ENCODE peak calls at places on chromosomes 7 and 10, in six cellular contexts. M is GM23248, E is GM23338, H is MM.1S, R is OCI-LY7, D is HCT116. S is an unnamed sample.

GRCh38 chr10:93493162-93493561 is 3.2 kb upstream of the CEP55 start:
- DNase-seq in M (no peak), E (peak), H (no peak), D (no peak), R (no peak), S (no peak)

GRCh38 chr7:2493205-2493604 is 17.0 kb upstream of the GRIFIN start:
- DNase-seq in H (no peak), M (peak), R (no peak), D (no peak), E (no peak), S (no peak)

GRCh38 chr7:70355591-70356323 is 757.5 kb downstream of the AUTS2 start:
- DNase-seq in E (peak), D (no peak), M (no peak), R (no peak), H (no peak), S (peak)

GRCh38 chr10:2914741-2915140 is 152.6 kb upstream of the PFKP start:
- DNase-seq in H (no peak), R (no peak), E (no peak), D (no peak), M (no peak), S (no peak)

GRCh38 chr10:19815478-19816419 is 483 bp upstream of the PLXDC2 start:
- DNase-seq in E (peak), R (no peak), H (peak), M (peak), D (no peak), S (peak)

GRCh38 chr10:60387531-60387930 is 2.1 kb downstream of the ANK3 start:
- DNase-seq in R (no peak), H (no peak), M (no peak), E (no peak), D (no peak), S (no peak)

GRCh38 chr10:7408003-7408493 is 2.8 kb downstream of the SFMBT2 start:
- DNase-seq in D (no peak), R (no peak), E (peak), M (peak), H (no peak), S (peak)

GRCh38 chr10:45464958-45465567 is 91.0 kb downstream of the ALOX5 start:
- DNase-seq in D (peak), H (peak), R (peak), E (peak), M (peak), S (peak)

GRCh38 chr7:74365320-74366022 is 76.3 kb downstream of the CLIP2 start:
- DNase-seq in M (peak), E (peak), H (peak), R (peak), D (peak), S (peak)

GRCh38 chr7:92835140-92835850 is 1.1 kb downstream of the CDK6 start:
- DNase-seq in R (peak), E (peak), D (peak), H (peak), M (peak), S (peak)

GRCh38 chr7:33591481-33591880 is 313.9 kb upstream of the BMPER start:
- DNase-seq in H (no peak), R (no peak), M (peak), E (no peak), D (no peak), S (no peak)

GRCh38 chr10:105473170-105473569 is 832.1 kb downstream of the SORCS3 start:
- DNase-seq in E (no peak), R (no peak), M (no peak), H (no peak), D (no peak), S (no peak)

GRCh38 chr10:23314835-23315239 is 29.8 kb downstream of the C10orf67 start:
- DNase-seq in R (peak), D (peak), E (peak), H (peak), M (peak), S (peak)

GRCh38 chr10:43407148-43407575 is 1.8 kb downstream of the HNRNPF start:
- DNase-seq in E (peak), M (peak), H (peak), D (no peak), R (peak), S (peak)

GRCh38 chr7:12726908-12727307 is 39.5 kb downstream of the ARL4A start:
- DNase-seq in M (no peak), H (no peak), E (no peak), D (no peak), R (no peak), S (no peak)

GRCh38 chr10:31134303-31134928 is 102.8 kb upstream of the ZNF438 start:
- DNase-seq in E (peak), D (no peak), M (peak), H (no peak), R (no peak), S (no peak)

GRCh38 chr7:7970113-7970619 is 1.6 kb downstream of the GLCCI1 start:
- DNase-seq in M (peak), E (peak), H (no peak), D (no peak), R (peak), S (peak)

GRCh38 chr7:50212666-50213621 is 91.6 kb upstream of the IKZF1 start:
- DNase-seq in D (no peak), R (peak), E (no peak), H (no peak), M (no peak), S (no peak)

GRCh38 chr7:135160098-135160857 is 10.2 kb downstream of the CYREN start:
- DNase-seq in D (no peak), R (peak), M (peak), E (no peak), H (peak), S (no peak)

GRCh38 chr10:47137311-47137851 is 162.6 kb upstream of the GDF10 start:
- DNase-seq in H (no peak), M (peak), D (peak), R (no peak), E (no peak), S (no peak)

GRCh38 chr7:42262907-42263466 is 26.0 kb upstream of the GLI3 start:
- DNase-seq in H (no peak), E (peak), D (no peak), R (no peak), M (peak), S (peak)

GRCh38 chr7:1111156-1111555 is 23.2 kb downstream of the GPER1 start:
- DNase-seq in H (no peak), E (no peak), R (no peak), D (no peak), M (no peak), S (no peak)

GRCh38 chr7:48011952-48012351 is 17.0 kb downstream of the SUN3 start:
- DNase-seq in E (no peak), D (no peak), H (no peak), R (no peak), M (no peak), S (no peak)

GRCh38 chr7:50838675-50839377 is 56.1 kb upstream of the GRB10 start:
- DNase-seq in D (no peak), E (no peak), M (peak), H (no peak), R (no peak), S (no peak)

DNA sequence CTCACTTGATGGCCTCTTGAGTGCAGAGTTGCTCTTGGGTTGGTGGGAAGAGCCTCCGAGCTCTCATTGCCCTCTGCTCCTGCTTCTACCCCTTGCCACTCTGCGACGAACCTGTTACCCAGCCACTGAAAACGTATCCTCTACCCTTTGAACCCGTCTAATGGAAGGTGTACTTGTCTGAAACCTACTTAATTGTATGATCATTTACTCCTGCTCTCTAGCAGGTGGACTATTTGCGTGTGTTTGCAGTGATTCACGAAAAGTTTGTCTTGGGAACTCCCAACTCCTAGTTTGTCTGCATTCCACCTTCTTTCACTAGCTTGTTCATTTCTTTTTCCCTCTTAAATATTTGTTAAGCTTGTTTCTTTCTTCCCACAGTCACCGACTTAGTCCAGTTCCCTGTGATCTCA is 503 bp downstream of the CROT start:
- DNase-seq in M (peak), D (no peak), E (no peak), H (no peak), R (no peak), S (peak)
- TF ChIP-seq EZH2phosphoT487 in M (no peak), D (no peak), E (no peak), H (no peak), R (no peak), S (no peak)

DNA sequence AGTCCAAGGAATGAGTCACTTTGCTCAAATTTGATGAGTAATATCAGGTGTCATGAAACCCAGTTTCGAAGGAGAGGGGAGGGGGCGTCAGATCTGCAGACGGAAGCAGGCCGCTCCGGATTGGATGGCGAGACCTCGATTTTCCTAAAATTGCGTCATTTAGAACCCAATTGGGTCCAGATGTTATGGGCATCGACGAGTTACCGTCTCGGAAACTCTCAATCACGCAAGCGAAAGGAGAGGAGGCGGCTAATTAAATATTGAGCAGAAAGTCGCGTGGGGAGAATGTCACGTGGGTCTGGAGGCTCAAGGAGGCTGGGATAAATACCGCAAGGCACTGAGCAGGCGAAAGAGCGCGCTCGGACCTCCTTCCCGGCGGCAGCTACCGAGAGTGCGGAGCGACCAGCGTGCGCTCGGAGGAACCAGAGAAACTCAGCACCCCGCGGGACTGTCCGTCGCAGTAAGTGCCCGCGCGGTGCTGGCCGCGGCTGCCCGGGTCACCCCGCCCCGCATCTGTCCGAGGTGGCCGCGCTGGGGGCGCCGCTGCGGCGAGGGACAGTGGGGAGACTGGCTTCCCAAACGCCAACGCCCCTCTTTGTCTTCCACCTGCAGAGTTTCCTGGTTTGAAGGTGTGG is at the start of gene TAC1:
- DNase-seq in E (peak), D (no peak), H (no peak), M (peak), R (no peak), S (peak)
- TF ChIP-seq EZH2phosphoT487 in E (peak), D (no peak), H (no peak), M (no peak), R (no peak), S (peak)

DNA sequence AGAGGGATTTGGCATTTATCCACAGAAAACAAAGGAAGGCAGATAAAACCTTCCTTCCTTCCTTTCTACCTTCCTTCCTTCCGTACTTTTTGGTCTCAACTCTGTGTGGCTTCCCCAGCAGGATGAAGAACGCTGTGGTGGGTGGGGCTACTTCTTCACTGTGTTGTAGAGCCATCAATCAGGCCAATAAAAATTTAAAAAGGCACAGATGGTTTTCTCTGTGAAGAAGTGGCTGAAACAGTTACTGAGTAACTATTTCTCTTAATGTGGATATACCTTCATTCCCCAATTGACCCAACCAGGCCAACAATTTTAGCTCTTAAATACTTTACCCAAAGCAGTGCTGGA is 75.8 kb downstream of the ZNF92 start:
- DNase-seq in D (no peak), M (no peak), R (no peak), H (no peak), E (no peak), S (no peak)
- TF ChIP-seq EZH2phosphoT487 in D (no peak), M (no peak), R (no peak), H (no peak), E (no peak), S (no peak)

GRCh38 chr7:158683541-158683940 is 21.1 kb downstream of the NCAPG2 start:
- DNase-seq in D (no peak), M (no peak), E (no peak), H (no peak), R (no peak), S (no peak)
- TF ChIP-seq EZH2phosphoT487 in D (no peak), M (no peak), E (no peak), H (no peak), R (no peak), S (no peak)

DNA sequence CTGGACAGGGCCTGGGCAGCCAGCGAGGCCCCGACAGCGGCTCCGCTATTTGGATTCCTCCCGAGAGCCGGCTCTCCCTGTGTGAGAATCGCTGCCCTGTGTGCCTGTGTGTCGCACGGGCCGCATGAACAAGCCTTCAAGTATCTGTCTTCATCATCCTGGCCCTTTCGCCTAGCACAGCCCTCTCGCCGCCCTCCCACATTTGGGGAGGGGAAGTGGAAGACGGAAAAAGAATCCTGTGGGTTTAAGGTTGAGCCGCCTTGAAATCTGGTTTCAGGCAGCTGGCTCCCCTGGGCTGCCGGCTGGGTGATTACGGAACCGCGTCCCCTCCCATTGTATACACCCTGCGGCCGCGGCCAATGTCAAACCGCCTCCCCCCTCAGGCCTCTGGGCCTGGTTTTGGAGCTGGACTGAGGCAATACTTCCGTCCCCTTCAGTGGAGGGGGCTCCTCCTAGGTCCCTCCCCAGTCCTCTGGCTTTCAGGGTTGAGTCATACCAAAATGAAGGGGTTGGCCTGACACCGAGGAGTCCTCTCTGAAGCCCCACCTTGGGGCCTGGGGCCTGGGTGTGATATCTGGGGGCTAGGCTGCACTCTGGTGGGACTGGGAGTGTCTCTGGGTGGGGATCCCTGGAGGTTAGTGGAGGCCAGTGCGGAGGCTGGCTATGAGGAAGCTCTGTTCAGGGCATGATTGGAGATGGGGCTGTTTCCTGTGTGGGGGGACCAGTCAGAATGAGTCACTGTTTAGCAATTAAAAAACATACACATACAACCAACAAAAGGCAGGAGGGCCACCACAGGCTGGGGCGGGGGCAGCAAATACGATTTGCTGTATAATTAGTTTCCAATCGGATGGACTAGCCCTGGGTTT is 1.7 kb downstream of the TRIM8 start:
- DNase-seq in H (peak), E (peak), R (peak), D (peak), M (peak), S (peak)
- TF ChIP-seq EZH2phosphoT487 in H (no peak), E (no peak), R (no peak), D (no peak), M (peak), S (no peak)

DNA sequence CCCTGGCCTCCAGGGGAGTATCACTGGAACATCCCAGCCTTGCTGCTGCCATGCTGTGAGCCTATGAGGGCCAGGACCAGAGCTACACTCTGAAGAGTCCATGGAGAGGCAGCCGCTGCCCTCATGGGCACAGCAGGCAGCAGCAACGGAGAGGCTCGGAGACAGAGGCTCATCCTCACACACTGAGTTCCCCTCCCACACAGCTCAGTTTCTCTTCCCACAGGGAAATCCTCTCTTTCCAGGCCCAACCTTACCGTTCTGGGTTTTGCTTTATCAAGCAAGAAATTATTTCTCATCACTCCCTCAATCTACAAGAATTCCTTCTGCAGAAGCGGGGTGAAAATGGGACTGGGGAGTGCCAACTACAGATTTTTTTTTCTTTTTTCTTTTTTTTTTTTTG is 36.6 kb downstream of the GOLGA7B start:
- DNase-seq in M (no peak), D (no peak), H (no peak), R (no peak), E (no peak), S (no peak)
- TF ChIP-seq EZH2phosphoT487 in M (no peak), D (no peak), H (no peak), R (no peak), E (no peak), S (no peak)

GRCh38 chr10:86668297-86669165 is at the start of gene LDB3:
- DNase-seq in D (no peak), M (no peak), E (no peak), R (peak), H (no peak), S (peak)
- TF ChIP-seq EZH2phosphoT487 in D (no peak), M (no peak), E (no peak), R (no peak), H (no peak), S (no peak)

DNA sequence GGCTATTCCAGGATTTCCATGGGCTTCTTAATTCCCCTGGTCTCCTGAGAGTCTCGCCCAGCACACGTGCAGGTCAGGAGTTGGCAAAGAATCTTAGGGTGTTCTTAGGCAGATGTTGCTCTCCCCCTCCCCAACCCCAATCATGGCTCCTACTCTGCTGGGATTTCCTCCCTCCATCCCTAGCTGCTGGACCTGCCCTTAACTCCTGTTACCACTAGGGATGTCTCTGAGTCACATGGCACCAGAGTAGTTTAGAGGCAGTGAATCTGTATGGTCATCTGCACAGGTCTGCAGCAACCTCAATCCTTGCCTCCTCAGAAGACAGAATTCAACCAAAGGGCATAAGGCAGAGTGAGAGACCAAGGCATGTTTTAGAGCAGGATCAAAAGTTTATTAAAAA is 51.8 kb upstream of the CHST3 start:
- DNase-seq in R (no peak), D (no peak), H (no peak), M (peak), E (peak), S (no peak)
- TF ChIP-seq EZH2phosphoT487 in R (no peak), D (no peak), H (no peak), M (no peak), E (no peak), S (no peak)

DNA sequence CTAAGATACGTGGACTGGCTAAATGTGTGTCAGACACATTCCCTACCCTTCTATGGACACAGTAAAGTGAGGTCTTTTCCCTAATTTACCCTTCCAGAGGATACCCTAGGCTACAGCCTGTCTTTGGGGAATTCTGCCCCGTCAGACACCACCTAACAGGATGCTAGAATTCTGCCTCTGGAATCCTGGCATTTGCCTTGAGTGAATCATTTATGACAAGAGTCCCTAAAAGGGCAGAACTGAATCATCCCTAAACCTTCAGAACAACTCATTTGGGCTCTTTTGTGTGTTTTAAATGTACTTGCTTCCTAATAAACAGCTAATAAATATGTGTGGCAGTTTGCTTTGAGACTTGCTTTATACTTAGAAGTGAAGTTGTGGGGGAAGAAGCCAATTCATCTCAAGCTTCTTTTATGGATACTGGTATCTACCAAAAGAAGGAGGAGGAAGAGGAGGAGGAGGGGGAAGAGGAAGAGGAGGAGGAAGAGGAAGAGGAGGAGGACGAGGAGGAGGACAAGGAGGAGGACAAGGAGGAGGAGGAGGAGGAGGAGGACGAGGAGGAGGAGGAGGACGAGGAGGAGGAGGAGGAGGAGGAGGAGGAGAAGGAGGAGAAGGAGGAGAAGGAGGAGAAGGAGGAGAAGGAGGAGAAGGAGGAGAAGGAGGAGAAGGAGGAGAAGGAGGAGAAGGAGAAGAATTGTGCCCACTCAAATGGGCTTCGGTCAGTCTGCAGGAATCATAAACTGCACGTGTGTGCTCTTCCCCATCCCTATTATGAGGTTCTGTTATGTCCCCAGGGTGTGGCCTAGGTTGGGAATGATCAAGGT is 27.1 kb downstream of the PARP12 start:
- DNase-seq in H (no peak), D (no peak), M (peak), E (no peak), R (no peak), S (no peak)
- TF ChIP-seq EZH2phosphoT487 in H (no peak), D (no peak), M (no peak), E (no peak), R (no peak), S (no peak)

S was measured in neural progenitor cell.